ENCODE peak calls at places on chromosome 1, in six cellular contexts. O is ovary, Z is A549, E is body of pancreas, Q is sigmoid colon, S is IMR-90. F is an unnamed sample.

GRCh38 chr1:83530506-83530905 is 468.4 kb downstream of the TTLL7 start:
- DNase-seq in Z (no peak), O (no peak), Q (no peak), S (no peak), E (no peak), F (no peak)

GRCh38 chr1:29719253-29719652 is 482.9 kb downstream of the PTPRU start:
- DNase-seq in Q (no peak), Z (no peak), O (no peak), S (peak), E (no peak), F (no peak)

GRCh38 chr1:226735576-226735975 is 3.5 kb downstream of the ITPKB start:
- DNase-seq in S (no peak), Z (no peak), Q (peak), E (no peak), O (no peak), F (no peak)

GRCh38 chr1:245810181-245810727 is 655.5 kb downstream of the KIF26B start:
- DNase-seq in Z (no peak), E (no peak), Q (no peak), S (no peak), O (no peak), F (no peak)

GRCh38 chr1:19043579-19044443 is 87.3 kb upstream of the IFFO2 start:
- DNase-seq in O (no peak), S (no peak), Z (no peak), E (peak), Q (peak), F (no peak)

GRCh38 chr1:51693420-51694144 is 76.7 kb downstream of the OSBPL9 start:
- DNase-seq in Z (peak), O (no peak), Q (no peak), E (no peak), S (peak), F (no peak)

GRCh38 chr1:15345711-15346355 is 63.9 kb upstream of the EFHD2 start:
- DNase-seq in Z (no peak), Q (peak), O (no peak), E (no peak), S (no peak), F (peak)

GRCh38 chr1:168245042-168245441 is 19.2 kb downstream of the SFT2D2 start:
- DNase-seq in E (no peak), O (no peak), Z (no peak), Q (no peak), S (no peak), F (no peak)

GRCh38 chr1:156281281-156282142 is 1.1 kb downstream of the SMG5 start:
- DNase-seq in Z (no peak), O (no peak), E (no peak), Q (no peak), S (peak), F (peak)

GRCh38 chr1:45687753-45688737 is at the start of gene TMEM69:
- DNase-seq in O (peak), E (peak), S (peak), Q (peak), Z (peak), F (peak)
- TF ChIP-seq POLR2A in O (no peak), E (no peak), S (peak), Q (no peak), Z (peak), F (peak)

GRCh38 chr1:111249960-111250359 is 22.4 kb downstream of the CHI3L2 start:
- DNase-seq in O (no peak), E (no peak), Z (no peak), S (no peak), Q (no peak), F (no peak)

GRCh38 chr1:111251570-111251969 is 24.1 kb downstream of the CHI3L2 start:
- DNase-seq in E (no peak), O (no peak), Q (no peak), S (no peak), Z (no peak), F (no peak)

GRCh38 chr1:111256988-111257658 is 29.6 kb downstream of the CHI3L2 start:
- DNase-seq in E (no peak), Q (no peak), S (no peak), O (no peak), Z (no peak), F (no peak)

GRCh38 chr1:111252786-111253185 is 25.3 kb downstream of the CHI3L2 start:
- DNase-seq in O (no peak), Q (no peak), E (no peak), Z (no peak), S (no peak), F (no peak)

DNA sequence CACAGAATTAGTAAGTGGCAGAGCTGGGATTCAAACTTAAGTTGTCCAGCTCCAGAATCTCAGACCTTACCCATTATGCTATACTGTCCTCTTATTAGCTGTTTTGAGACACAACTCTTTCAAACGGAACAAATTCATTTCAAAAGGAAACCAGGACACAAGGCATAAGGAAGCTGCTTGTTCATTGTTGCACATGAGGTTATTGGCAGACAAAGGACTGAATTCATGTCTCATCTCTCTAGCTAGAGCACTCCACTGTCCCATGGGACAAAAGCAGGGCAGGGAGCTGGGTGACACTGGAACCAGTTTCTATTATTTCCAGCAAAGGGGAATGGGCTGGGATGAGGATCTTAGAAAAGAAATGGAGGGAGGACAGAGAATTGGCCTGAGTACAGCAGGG is 26.4 kb downstream of the CHI3L2 start:
- DNase-seq in E (no peak), Q (no peak), Z (no peak), S (no peak), O (no peak), F (no peak)
- TF ChIP-seq CTCF in E (no peak), Q (no peak), Z (no peak), S (no peak), O (no peak), F (no peak)

DNA sequence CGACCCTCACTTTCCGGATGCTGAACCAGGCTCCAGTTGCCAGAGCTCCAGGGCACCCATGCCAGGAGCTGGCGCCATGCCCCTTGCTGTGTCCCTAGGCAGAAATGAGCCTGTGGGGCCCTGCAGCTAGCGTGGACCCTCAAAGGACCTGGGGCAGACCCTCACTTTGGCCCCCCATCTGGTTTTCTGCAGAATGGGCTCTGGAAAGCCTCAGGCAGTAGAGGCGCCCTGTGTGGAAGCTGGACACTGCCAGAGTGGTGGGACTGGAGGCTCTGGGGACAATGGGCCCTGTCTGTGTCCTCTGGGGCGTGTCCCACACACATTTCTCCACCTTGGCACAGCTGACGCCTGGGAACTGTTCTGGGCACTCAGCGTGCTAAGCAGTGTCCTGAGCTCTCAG is 6.3 kb upstream of the AURKAIP1 start:
- DNase-seq in S (no peak), O (no peak), Z (no peak), Q (no peak), E (no peak), F (no peak)
- H3K4me3 ChIP-seq in S (no peak), O (no peak), Z (no peak), Q (no peak), E (no peak), F (no peak)

DNA sequence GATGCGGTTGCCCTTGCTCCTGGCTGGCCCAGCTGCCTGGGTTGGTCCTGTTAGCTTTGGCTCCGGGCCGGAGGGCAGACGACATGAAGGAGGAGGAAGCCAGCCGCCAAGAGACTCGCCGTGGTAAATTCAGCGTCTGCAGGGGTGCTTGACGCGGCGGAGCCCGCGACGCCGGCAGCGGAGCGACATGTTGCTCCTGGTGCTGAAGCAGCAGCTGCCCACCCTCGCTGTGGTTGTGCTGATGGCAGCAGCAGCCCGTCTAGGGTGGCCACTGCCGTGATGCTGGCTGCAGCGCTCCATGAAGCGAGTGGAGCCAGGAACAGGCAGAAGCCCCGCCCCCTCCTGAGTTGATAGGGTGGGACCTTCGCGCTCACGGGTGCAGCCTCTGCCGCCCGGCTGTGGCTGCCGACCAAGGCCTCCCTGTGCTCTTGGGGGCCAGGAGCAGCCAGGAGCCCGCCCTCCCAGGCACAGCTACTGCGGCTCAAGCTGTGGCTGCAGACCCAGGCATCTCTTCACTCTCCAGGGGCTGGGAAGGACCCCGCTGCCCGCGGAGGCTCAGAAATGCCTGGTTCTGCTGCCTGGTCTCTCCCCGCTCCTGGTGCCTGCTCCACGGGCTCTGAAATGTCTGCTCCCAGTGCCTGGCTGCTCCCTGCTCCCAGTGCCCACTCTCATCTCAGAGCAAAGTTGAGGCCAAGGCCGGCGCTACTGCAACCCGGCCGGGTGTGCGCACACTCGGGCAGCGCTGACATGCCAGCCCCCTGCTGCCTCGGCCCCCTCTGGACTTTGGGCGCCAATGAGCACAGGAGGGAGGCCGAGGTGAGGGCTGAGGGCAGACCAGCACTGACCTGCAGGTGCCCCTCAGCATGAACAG is 4.4 kb upstream of the ZNF692 start:
- DNase-seq in O (peak), S (peak), E (peak), Q (peak), Z (peak), F (peak)
- TF ChIP-seq POLR2A in O (no peak), S (no peak), E (peak), Q (peak), Z (peak), F (no peak)

F was measured in heart left ventricle.